ENCODE peak calls at places on chromosomes 11 and 22, in nine cellular contexts. One of them, this sample, is unnamed.
A peak's percentile ranks its signal among the peaks of the same experiment; 100 is the strongest.

GRCh38 chr11:97909544-97910394 is 1111.0 kb upstream of the CNTN5 start:
- DNase-seq in anterior cingulate cortex: no peak
- DNase-seq in NCI-H1417: peak; percentile 15
- DNase-seq in stimulated activated naive CD8-positive, alpha-beta T cell treated with anti-CD3 and anti-CD28 coated beads, Interleukin-15, Interleukin-2, amounts not matched to agents 100 U/mL and 50 U/mL, for 24 hours: no peak
- DNase-seq in ACHN: no peak
- DNase-seq in activated CD8-positive, alpha-beta memory T cell treated with anti-CD3 and anti-CD28 coated beads, Interleukin-2, amount 50 U/mL, for 48 hours: no peak
- DNase-seq in NAMALWA: no peak
- DNase-seq in body of pancreas: no peak
- DNase-seq in stimulated activated CD4-positive, alpha-beta T cell treated with anti-CD3 and anti-CD28 coated beads, Interleukin-1b, Interleukin-23, amount 100 ng/mL, for 24 hours: no peak
- DNase-seq in this sample: no peak

GRCh38 chr22:50507421-50507990 is at the start of gene LMF2:
- DNase-seq in anterior cingulate cortex: peak; percentile 97
- DNase-seq in NCI-H1417: no peak
- DNase-seq in stimulated activated naive CD8-positive, alpha-beta T cell treated with anti-CD3 and anti-CD28 coated beads, Interleukin-15, Interleukin-2, amounts not matched to agents 100 U/mL and 50 U/mL, for 24 hours: peak; percentile 96
- DNase-seq in ACHN: peak; percentile 69
- DNase-seq in activated CD8-positive, alpha-beta memory T cell treated with anti-CD3 and anti-CD28 coated beads, Interleukin-2, amount 50 U/mL, for 48 hours: peak; percentile 96
- DNase-seq in NAMALWA: peak; percentile 86
- DNase-seq in body of pancreas: peak; percentile 94
- DNase-seq in stimulated activated CD4-positive, alpha-beta T cell treated with anti-CD3 and anti-CD28 coated beads, Interleukin-1b, Interleukin-23, amount 100 ng/mL, for 24 hours: peak; percentile 96
- DNase-seq in this sample: peak; percentile 83

GRCh38 chr11:118264568-118265470 is 722 bp upstream of the MPZL2 start:
- DNase-seq in anterior cingulate cortex: no peak
- DNase-seq in NCI-H1417: no peak
- DNase-seq in stimulated activated naive CD8-positive, alpha-beta T cell treated with anti-CD3 and anti-CD28 coated beads, Interleukin-15, Interleukin-2, amounts not matched to agents 100 U/mL and 50 U/mL, for 24 hours: no peak
- DNase-seq in ACHN: peak; percentile 45
- DNase-seq in activated CD8-positive, alpha-beta memory T cell treated with anti-CD3 and anti-CD28 coated beads, Interleukin-2, amount 50 U/mL, for 48 hours: no peak
- DNase-seq in NAMALWA: no peak
- DNase-seq in body of pancreas: no peak
- DNase-seq in stimulated activated CD4-positive, alpha-beta T cell treated with anti-CD3 and anti-CD28 coated beads, Interleukin-1b, Interleukin-23, amount 100 ng/mL, for 24 hours: no peak
- DNase-seq in this sample: no peak

GRCh38 chr11:6328321-6328720 is 8.0 kb upstream of the CAVIN3 start:
- DNase-seq in anterior cingulate cortex: no peak
- DNase-seq in NCI-H1417: no peak
- DNase-seq in stimulated activated naive CD8-positive, alpha-beta T cell treated with anti-CD3 and anti-CD28 coated beads, Interleukin-15, Interleukin-2, amounts not matched to agents 100 U/mL and 50 U/mL, for 24 hours: no peak
- DNase-seq in ACHN: no peak
- DNase-seq in activated CD8-positive, alpha-beta memory T cell treated with anti-CD3 and anti-CD28 coated beads, Interleukin-2, amount 50 U/mL, for 48 hours: no peak
- DNase-seq in NAMALWA: no peak
- DNase-seq in body of pancreas: no peak
- DNase-seq in stimulated activated CD4-positive, alpha-beta T cell treated with anti-CD3 and anti-CD28 coated beads, Interleukin-1b, Interleukin-23, amount 100 ng/mL, for 24 hours: no peak
- DNase-seq in this sample: no peak

GRCh38 chr11:31813242-31813960 is 2.3 kb upstream of the PAX6 start:
- DNase-seq in anterior cingulate cortex: peak; percentile 36
- DNase-seq in NCI-H1417: peak; percentile 59
- DNase-seq in stimulated activated naive CD8-positive, alpha-beta T cell treated with anti-CD3 and anti-CD28 coated beads, Interleukin-15, Interleukin-2, amounts not matched to agents 100 U/mL and 50 U/mL, for 24 hours: no peak
- DNase-seq in ACHN: peak; percentile 39
- DNase-seq in activated CD8-positive, alpha-beta memory T cell treated with anti-CD3 and anti-CD28 coated beads, Interleukin-2, amount 50 U/mL, for 48 hours: no peak
- DNase-seq in NAMALWA: no peak
- DNase-seq in body of pancreas: no peak
- DNase-seq in stimulated activated CD4-positive, alpha-beta T cell treated with anti-CD3 and anti-CD28 coated beads, Interleukin-1b, Interleukin-23, amount 100 ng/mL, for 24 hours: no peak
- DNase-seq in this sample: no peak

GRCh38 chr11:40619631-40620030 is 839.8 kb downstream of the LRRC4C start:
- DNase-seq in anterior cingulate cortex: no peak
- DNase-seq in NCI-H1417: no peak
- DNase-seq in stimulated activated naive CD8-positive, alpha-beta T cell treated with anti-CD3 and anti-CD28 coated beads, Interleukin-15, Interleukin-2, amounts not matched to agents 100 U/mL and 50 U/mL, for 24 hours: no peak
- DNase-seq in ACHN: no peak
- DNase-seq in activated CD8-positive, alpha-beta memory T cell treated with anti-CD3 and anti-CD28 coated beads, Interleukin-2, amount 50 U/mL, for 48 hours: no peak
- DNase-seq in NAMALWA: no peak
- DNase-seq in body of pancreas: no peak
- DNase-seq in stimulated activated CD4-positive, alpha-beta T cell treated with anti-CD3 and anti-CD28 coated beads, Interleukin-1b, Interleukin-23, amount 100 ng/mL, for 24 hours: no peak
- DNase-seq in this sample: no peak

GRCh38 chr11:84173078-84173477 is 886.9 kb upstream of the CCDC90B start:
- DNase-seq in anterior cingulate cortex: no peak
- DNase-seq in NCI-H1417: no peak
- DNase-seq in stimulated activated naive CD8-positive, alpha-beta T cell treated with anti-CD3 and anti-CD28 coated beads, Interleukin-15, Interleukin-2, amounts not matched to agents 100 U/mL and 50 U/mL, for 24 hours: no peak
- DNase-seq in ACHN: no peak
- DNase-seq in activated CD8-positive, alpha-beta memory T cell treated with anti-CD3 and anti-CD28 coated beads, Interleukin-2, amount 50 U/mL, for 48 hours: no peak
- DNase-seq in NAMALWA: no peak
- DNase-seq in body of pancreas: no peak
- DNase-seq in stimulated activated CD4-positive, alpha-beta T cell treated with anti-CD3 and anti-CD28 coated beads, Interleukin-1b, Interleukin-23, amount 100 ng/mL, for 24 hours: no peak
- DNase-seq in this sample: no peak

GRCh38 chr11:114774599-114775365 is 96.5 kb downstream of the NXPE2 start:
- DNase-seq in anterior cingulate cortex: peak; percentile 31
- DNase-seq in NCI-H1417: peak; percentile 84
- DNase-seq in stimulated activated naive CD8-positive, alpha-beta T cell treated with anti-CD3 and anti-CD28 coated beads, Interleukin-15, Interleukin-2, amounts not matched to agents 100 U/mL and 50 U/mL, for 24 hours: no peak
- DNase-seq in ACHN: peak; percentile 59
- DNase-seq in activated CD8-positive, alpha-beta memory T cell treated with anti-CD3 and anti-CD28 coated beads, Interleukin-2, amount 50 U/mL, for 48 hours: no peak
- DNase-seq in NAMALWA: peak; percentile 58
- DNase-seq in body of pancreas: no peak
- DNase-seq in stimulated activated CD4-positive, alpha-beta T cell treated with anti-CD3 and anti-CD28 coated beads, Interleukin-1b, Interleukin-23, amount 100 ng/mL, for 24 hours: no peak
- DNase-seq in this sample: no peak

GRCh38 chr22:42271191-42271813 is 849 bp upstream of the TCF20 start:
- DNase-seq in anterior cingulate cortex: no peak
- DNase-seq in NCI-H1417: no peak
- DNase-seq in stimulated activated naive CD8-positive, alpha-beta T cell treated with anti-CD3 and anti-CD28 coated beads, Interleukin-15, Interleukin-2, amounts not matched to agents 100 U/mL and 50 U/mL, for 24 hours: no peak
- DNase-seq in ACHN: no peak
- DNase-seq in activated CD8-positive, alpha-beta memory T cell treated with anti-CD3 and anti-CD28 coated beads, Interleukin-2, amount 50 U/mL, for 48 hours: no peak
- DNase-seq in NAMALWA: no peak
- DNase-seq in body of pancreas: no peak
- DNase-seq in stimulated activated CD4-positive, alpha-beta T cell treated with anti-CD3 and anti-CD28 coated beads, Interleukin-1b, Interleukin-23, amount 100 ng/mL, for 24 hours: no peak
- DNase-seq in this sample: no peak

GRCh38 chr22:38879102-38879729 is 7.2 kb upstream of the CBX6 start:
- DNase-seq in anterior cingulate cortex: no peak
- DNase-seq in NCI-H1417: no peak
- DNase-seq in stimulated activated naive CD8-positive, alpha-beta T cell treated with anti-CD3 and anti-CD28 coated beads, Interleukin-15, Interleukin-2, amounts not matched to agents 100 U/mL and 50 U/mL, for 24 hours: no peak
- DNase-seq in ACHN: peak; percentile 22
- DNase-seq in activated CD8-positive, alpha-beta memory T cell treated with anti-CD3 and anti-CD28 coated beads, Interleukin-2, amount 50 U/mL, for 48 hours: no peak
- DNase-seq in NAMALWA: no peak
- DNase-seq in body of pancreas: no peak
- DNase-seq in stimulated activated CD4-positive, alpha-beta T cell treated with anti-CD3 and anti-CD28 coated beads, Interleukin-1b, Interleukin-23, amount 100 ng/mL, for 24 hours: no peak
- DNase-seq in this sample: no peak

GRCh38 chr22:38788016-38788415 is 5.9 kb downstream of the DNAL4 start:
- DNase-seq in anterior cingulate cortex: no peak
- DNase-seq in NCI-H1417: no peak
- DNase-seq in stimulated activated naive CD8-positive, alpha-beta T cell treated with anti-CD3 and anti-CD28 coated beads, Interleukin-15, Interleukin-2, amounts not matched to agents 100 U/mL and 50 U/mL, for 24 hours: no peak
- DNase-seq in ACHN: no peak
- DNase-seq in activated CD8-positive, alpha-beta memory T cell treated with anti-CD3 and anti-CD28 coated beads, Interleukin-2, amount 50 U/mL, for 48 hours: no peak
- DNase-seq in NAMALWA: no peak
- DNase-seq in body of pancreas: no peak
- DNase-seq in stimulated activated CD4-positive, alpha-beta T cell treated with anti-CD3 and anti-CD28 coated beads, Interleukin-1b, Interleukin-23, amount 100 ng/mL, for 24 hours: no peak
- DNase-seq in this sample: no peak

GRCh38 chr22:47072642-47072967 is 310.2 kb downstream of the TBC1D22A start:
- DNase-seq in anterior cingulate cortex: no peak
- DNase-seq in NCI-H1417: no peak
- DNase-seq in stimulated activated naive CD8-positive, alpha-beta T cell treated with anti-CD3 and anti-CD28 coated beads, Interleukin-15, Interleukin-2, amounts not matched to agents 100 U/mL and 50 U/mL, for 24 hours: no peak
- DNase-seq in ACHN: no peak
- DNase-seq in activated CD8-positive, alpha-beta memory T cell treated with anti-CD3 and anti-CD28 coated beads, Interleukin-2, amount 50 U/mL, for 48 hours: no peak
- DNase-seq in NAMALWA: no peak
- DNase-seq in body of pancreas: no peak
- DNase-seq in stimulated activated CD4-positive, alpha-beta T cell treated with anti-CD3 and anti-CD28 coated beads, Interleukin-1b, Interleukin-23, amount 100 ng/mL, for 24 hours: no peak
- DNase-seq in this sample: no peak

GRCh38 chr11:132576706-132577105 is 955.6 kb downstream of the OPCML start:
- DNase-seq in anterior cingulate cortex: no peak
- DNase-seq in NCI-H1417: no peak
- DNase-seq in stimulated activated naive CD8-positive, alpha-beta T cell treated with anti-CD3 and anti-CD28 coated beads, Interleukin-15, Interleukin-2, amounts not matched to agents 100 U/mL and 50 U/mL, for 24 hours: no peak
- DNase-seq in ACHN: peak; percentile 82
- DNase-seq in activated CD8-positive, alpha-beta memory T cell treated with anti-CD3 and anti-CD28 coated beads, Interleukin-2, amount 50 U/mL, for 48 hours: no peak
- DNase-seq in NAMALWA: no peak
- DNase-seq in body of pancreas: no peak
- DNase-seq in stimulated activated CD4-positive, alpha-beta T cell treated with anti-CD3 and anti-CD28 coated beads, Interleukin-1b, Interleukin-23, amount 100 ng/mL, for 24 hours: no peak
- DNase-seq in this sample: no peak

GRCh38 chr11:62383822-62384221 is 35.0 kb upstream of the SCGB1A1 start:
- DNase-seq in anterior cingulate cortex: no peak
- DNase-seq in NCI-H1417: peak; percentile 28
- DNase-seq in stimulated activated naive CD8-positive, alpha-beta T cell treated with anti-CD3 and anti-CD28 coated beads, Interleukin-15, Interleukin-2, amounts not matched to agents 100 U/mL and 50 U/mL, for 24 hours: no peak
- DNase-seq in ACHN: no peak
- DNase-seq in activated CD8-positive, alpha-beta memory T cell treated with anti-CD3 and anti-CD28 coated beads, Interleukin-2, amount 50 U/mL, for 48 hours: no peak
- DNase-seq in NAMALWA: no peak
- DNase-seq in body of pancreas: no peak
- DNase-seq in stimulated activated CD4-positive, alpha-beta T cell treated with anti-CD3 and anti-CD28 coated beads, Interleukin-1b, Interleukin-23, amount 100 ng/mL, for 24 hours: no peak
- DNase-seq in this sample: no peak

GRCh38 chr11:33690290-33691050 is 10.2 kb downstream of the C11orf91 start:
- DNase-seq in anterior cingulate cortex: peak; percentile 51
- DNase-seq in NCI-H1417: no peak
- DNase-seq in stimulated activated naive CD8-positive, alpha-beta T cell treated with anti-CD3 and anti-CD28 coated beads, Interleukin-15, Interleukin-2, amounts not matched to agents 100 U/mL and 50 U/mL, for 24 hours: no peak
- DNase-seq in ACHN: peak; percentile 88
- DNase-seq in activated CD8-positive, alpha-beta memory T cell treated with anti-CD3 and anti-CD28 coated beads, Interleukin-2, amount 50 U/mL, for 48 hours: no peak
- DNase-seq in NAMALWA: no peak
- DNase-seq in body of pancreas: peak; percentile 50
- DNase-seq in stimulated activated CD4-positive, alpha-beta T cell treated with anti-CD3 and anti-CD28 coated beads, Interleukin-1b, Interleukin-23, amount 100 ng/mL, for 24 hours: no peak
- DNase-seq in this sample: peak; percentile 57

GRCh38 chr22:23064381-23065068 is 5.8 kb upstream of the GNAZ start:
- DNase-seq in anterior cingulate cortex: no peak
- DNase-seq in NCI-H1417: no peak
- DNase-seq in stimulated activated naive CD8-positive, alpha-beta T cell treated with anti-CD3 and anti-CD28 coated beads, Interleukin-15, Interleukin-2, amounts not matched to agents 100 U/mL and 50 U/mL, for 24 hours: no peak
- DNase-seq in ACHN: no peak
- DNase-seq in activated CD8-positive, alpha-beta memory T cell treated with anti-CD3 and anti-CD28 coated beads, Interleukin-2, amount 50 U/mL, for 48 hours: peak; percentile 46
- DNase-seq in NAMALWA: no peak
- DNase-seq in body of pancreas: no peak
- DNase-seq in stimulated activated CD4-positive, alpha-beta T cell treated with anti-CD3 and anti-CD28 coated beads, Interleukin-1b, Interleukin-23, amount 100 ng/mL, for 24 hours: no peak
- DNase-seq in this sample: no peak

GRCh38 chr11:133901316-133901715 is 55.5 kb downstream of the IGSF9B start:
- DNase-seq in anterior cingulate cortex: no peak
- DNase-seq in NCI-H1417: no peak
- DNase-seq in stimulated activated naive CD8-positive, alpha-beta T cell treated with anti-CD3 and anti-CD28 coated beads, Interleukin-15, Interleukin-2, amounts not matched to agents 100 U/mL and 50 U/mL, for 24 hours: no peak
- DNase-seq in ACHN: no peak
- DNase-seq in activated CD8-positive, alpha-beta memory T cell treated with anti-CD3 and anti-CD28 coated beads, Interleukin-2, amount 50 U/mL, for 48 hours: no peak
- DNase-seq in NAMALWA: no peak
- DNase-seq in body of pancreas: no peak
- DNase-seq in stimulated activated CD4-positive, alpha-beta T cell treated with anti-CD3 and anti-CD28 coated beads, Interleukin-1b, Interleukin-23, amount 100 ng/mL, for 24 hours: no peak
- DNase-seq in this sample: no peak

GRCh38 chr11:17932472-17932871 is 80.4 kb downstream of the SERGEF start:
- DNase-seq in anterior cingulate cortex: no peak
- DNase-seq in NCI-H1417: no peak
- DNase-seq in stimulated activated naive CD8-positive, alpha-beta T cell treated with anti-CD3 and anti-CD28 coated beads, Interleukin-15, Interleukin-2, amounts not matched to agents 100 U/mL and 50 U/mL, for 24 hours: no peak
- DNase-seq in ACHN: no peak
- DNase-seq in activated CD8-positive, alpha-beta memory T cell treated with anti-CD3 and anti-CD28 coated beads, Interleukin-2, amount 50 U/mL, for 48 hours: no peak
- DNase-seq in NAMALWA: no peak
- DNase-seq in body of pancreas: no peak
- DNase-seq in stimulated activated CD4-positive, alpha-beta T cell treated with anti-CD3 and anti-CD28 coated beads, Interleukin-1b, Interleukin-23, amount 100 ng/mL, for 24 hours: no peak
- DNase-seq in this sample: no peak

GRCh38 chr22:27668828-27669797 is 132.4 kb downstream of the MN1 start:
- DNase-seq in anterior cingulate cortex: no peak
- DNase-seq in NCI-H1417: no peak
- DNase-seq in stimulated activated naive CD8-positive, alpha-beta T cell treated with anti-CD3 and anti-CD28 coated beads, Interleukin-15, Interleukin-2, amounts not matched to agents 100 U/mL and 50 U/mL, for 24 hours: peak; percentile 11
- DNase-seq in ACHN: no peak
- DNase-seq in activated CD8-positive, alpha-beta memory T cell treated with anti-CD3 and anti-CD28 coated beads, Interleukin-2, amount 50 U/mL, for 48 hours: no peak
- DNase-seq in NAMALWA: peak; percentile 9
- DNase-seq in body of pancreas: peak; percentile 36
- DNase-seq in stimulated activated CD4-positive, alpha-beta T cell treated with anti-CD3 and anti-CD28 coated beads, Interleukin-1b, Interleukin-23, amount 100 ng/mL, for 24 hours: no peak
- DNase-seq in this sample: no peak

GRCh38 chr11:58444285-58444684 is 2.2 kb upstream of the OR5B12 start:
- DNase-seq in anterior cingulate cortex: no peak
- DNase-seq in NCI-H1417: no peak
- DNase-seq in stimulated activated naive CD8-positive, alpha-beta T cell treated with anti-CD3 and anti-CD28 coated beads, Interleukin-15, Interleukin-2, amounts not matched to agents 100 U/mL and 50 U/mL, for 24 hours: no peak
- DNase-seq in ACHN: no peak
- DNase-seq in activated CD8-positive, alpha-beta memory T cell treated with anti-CD3 and anti-CD28 coated beads, Interleukin-2, amount 50 U/mL, for 48 hours: no peak
- DNase-seq in NAMALWA: no peak
- DNase-seq in body of pancreas: no peak
- DNase-seq in stimulated activated CD4-positive, alpha-beta T cell treated with anti-CD3 and anti-CD28 coated beads, Interleukin-1b, Interleukin-23, amount 100 ng/mL, for 24 hours: no peak
- DNase-seq in this sample: no peak

GRCh38 chr22:36379593-36380361 is 8.0 kb downstream of the MYH9 start:
- DNase-seq in anterior cingulate cortex: no peak
- DNase-seq in NCI-H1417: no peak
- DNase-seq in stimulated activated naive CD8-positive, alpha-beta T cell treated with anti-CD3 and anti-CD28 coated beads, Interleukin-15, Interleukin-2, amounts not matched to agents 100 U/mL and 50 U/mL, for 24 hours: no peak
- DNase-seq in ACHN: peak; percentile 10
- DNase-seq in activated CD8-positive, alpha-beta memory T cell treated with anti-CD3 and anti-CD28 coated beads, Interleukin-2, amount 50 U/mL, for 48 hours: peak; percentile 72
- DNase-seq in NAMALWA: no peak
- DNase-seq in body of pancreas: peak; percentile 57
- DNase-seq in stimulated activated CD4-positive, alpha-beta T cell treated with anti-CD3 and anti-CD28 coated beads, Interleukin-1b, Interleukin-23, amount 100 ng/mL, for 24 hours: no peak
- DNase-seq in this sample: no peak

GRCh38 chr11:76395296-76395695 is 14.2 kb downstream of the GVQW3 start:
- DNase-seq in anterior cingulate cortex: no peak
- DNase-seq in NCI-H1417: no peak
- DNase-seq in stimulated activated naive CD8-positive, alpha-beta T cell treated with anti-CD3 and anti-CD28 coated beads, Interleukin-15, Interleukin-2, amounts not matched to agents 100 U/mL and 50 U/mL, for 24 hours: no peak
- DNase-seq in ACHN: no peak
- DNase-seq in activated CD8-positive, alpha-beta memory T cell treated with anti-CD3 and anti-CD28 coated beads, Interleukin-2, amount 50 U/mL, for 48 hours: no peak
- DNase-seq in NAMALWA: no peak
- DNase-seq in body of pancreas: no peak
- DNase-seq in stimulated activated CD4-positive, alpha-beta T cell treated with anti-CD3 and anti-CD28 coated beads, Interleukin-1b, Interleukin-23, amount 100 ng/mL, for 24 hours: no peak
- DNase-seq in this sample: no peak

GRCh38 chr22:39933741-39934140 is 26.5 kb upstream of the TMA7B start:
- DNase-seq in anterior cingulate cortex: no peak
- DNase-seq in NCI-H1417: no peak
- DNase-seq in stimulated activated naive CD8-positive, alpha-beta T cell treated with anti-CD3 and anti-CD28 coated beads, Interleukin-15, Interleukin-2, amounts not matched to agents 100 U/mL and 50 U/mL, for 24 hours: peak; percentile 17
- DNase-seq in ACHN: no peak
- DNase-seq in activated CD8-positive, alpha-beta memory T cell treated with anti-CD3 and anti-CD28 coated beads, Interleukin-2, amount 50 U/mL, for 48 hours: no peak
- DNase-seq in NAMALWA: no peak
- DNase-seq in body of pancreas: no peak
- DNase-seq in stimulated activated CD4-positive, alpha-beta T cell treated with anti-CD3 and anti-CD28 coated beads, Interleukin-1b, Interleukin-23, amount 100 ng/mL, for 24 hours: no peak
- DNase-seq in this sample: no peak

GRCh38 chr11:108368134-108368533 is 99.2 kb downstream of the C11orf65 start:
- DNase-seq in anterior cingulate cortex: no peak
- DNase-seq in NCI-H1417: no peak
- DNase-seq in stimulated activated naive CD8-positive, alpha-beta T cell treated with anti-CD3 and anti-CD28 coated beads, Interleukin-15, Interleukin-2, amounts not matched to agents 100 U/mL and 50 U/mL, for 24 hours: no peak
- DNase-seq in ACHN: no peak
- DNase-seq in activated CD8-positive, alpha-beta memory T cell treated with anti-CD3 and anti-CD28 coated beads, Interleukin-2, amount 50 U/mL, for 48 hours: no peak
- DNase-seq in NAMALWA: no peak
- DNase-seq in body of pancreas: no peak
- DNase-seq in stimulated activated CD4-positive, alpha-beta T cell treated with anti-CD3 and anti-CD28 coated beads, Interleukin-1b, Interleukin-23, amount 100 ng/mL, for 24 hours: no peak
- DNase-seq in this sample: no peak

GRCh38 chr11:46006418-46007070 is 84.1 kb downstream of the LARGE2 start:
- DNase-seq in anterior cingulate cortex: no peak
- DNase-seq in NCI-H1417: peak; percentile 88
- DNase-seq in stimulated activated naive CD8-positive, alpha-beta T cell treated with anti-CD3 and anti-CD28 coated beads, Interleukin-15, Interleukin-2, amounts not matched to agents 100 U/mL and 50 U/mL, for 24 hours: no peak
- DNase-seq in ACHN: peak; percentile 69
- DNase-seq in activated CD8-positive, alpha-beta memory T cell treated with anti-CD3 and anti-CD28 coated beads, Interleukin-2, amount 50 U/mL, for 48 hours: no peak
- DNase-seq in NAMALWA: peak; percentile 87
- DNase-seq in body of pancreas: peak; percentile 35
- DNase-seq in stimulated activated CD4-positive, alpha-beta T cell treated with anti-CD3 and anti-CD28 coated beads, Interleukin-1b, Interleukin-23, amount 100 ng/mL, for 24 hours: no peak
- DNase-seq in this sample: peak; percentile 78

GRCh38 chr11:34168642-34169051 is 63.2 kb downstream of the NAT10 start:
- DNase-seq in anterior cingulate cortex: no peak
- DNase-seq in NCI-H1417: no peak
- DNase-seq in stimulated activated naive CD8-positive, alpha-beta T cell treated with anti-CD3 and anti-CD28 coated beads, Interleukin-15, Interleukin-2, amounts not matched to agents 100 U/mL and 50 U/mL, for 24 hours: no peak
- DNase-seq in ACHN: no peak
- DNase-seq in activated CD8-positive, alpha-beta memory T cell treated with anti-CD3 and anti-CD28 coated beads, Interleukin-2, amount 50 U/mL, for 48 hours: no peak
- DNase-seq in NAMALWA: no peak
- DNase-seq in body of pancreas: no peak
- DNase-seq in stimulated activated CD4-positive, alpha-beta T cell treated with anti-CD3 and anti-CD28 coated beads, Interleukin-1b, Interleukin-23, amount 100 ng/mL, for 24 hours: no peak
- DNase-seq in this sample: no peak

GRCh38 chr11:2902784-2903671 is 17.5 kb upstream of the CDKN1C start:
- DNase-seq in anterior cingulate cortex: no peak
- DNase-seq in NCI-H1417: peak; percentile 20
- DNase-seq in stimulated activated naive CD8-positive, alpha-beta T cell treated with anti-CD3 and anti-CD28 coated beads, Interleukin-15, Interleukin-2, amounts not matched to agents 100 U/mL and 50 U/mL, for 24 hours: no peak
- DNase-seq in ACHN: peak; percentile 44
- DNase-seq in activated CD8-positive, alpha-beta memory T cell treated with anti-CD3 and anti-CD28 coated beads, Interleukin-2, amount 50 U/mL, for 48 hours: no peak
- DNase-seq in NAMALWA: no peak
- DNase-seq in body of pancreas: peak; percentile 70
- DNase-seq in stimulated activated CD4-positive, alpha-beta T cell treated with anti-CD3 and anti-CD28 coated beads, Interleukin-1b, Interleukin-23, amount 100 ng/mL, for 24 hours: no peak
- DNase-seq in this sample: no peak

GRCh38 chr11:68670208-68670992 is 13.9 kb upstream of the GAL start:
- DNase-seq in anterior cingulate cortex: no peak
- DNase-seq in NCI-H1417: no peak
- DNase-seq in stimulated activated naive CD8-positive, alpha-beta T cell treated with anti-CD3 and anti-CD28 coated beads, Interleukin-15, Interleukin-2, amounts not matched to agents 100 U/mL and 50 U/mL, for 24 hours: no peak
- DNase-seq in ACHN: no peak
- DNase-seq in activated CD8-positive, alpha-beta memory T cell treated with anti-CD3 and anti-CD28 coated beads, Interleukin-2, amount 50 U/mL, for 48 hours: no peak
- DNase-seq in NAMALWA: no peak
- DNase-seq in body of pancreas: no peak
- DNase-seq in stimulated activated CD4-positive, alpha-beta T cell treated with anti-CD3 and anti-CD28 coated beads, Interleukin-1b, Interleukin-23, amount 100 ng/mL, for 24 hours: no peak
- DNase-seq in this sample: no peak

GRCh38 chr11:110077866-110078325 is 15.3 kb upstream of the ZC3H12C start:
- DNase-seq in anterior cingulate cortex: no peak
- DNase-seq in NCI-H1417: no peak
- DNase-seq in stimulated activated naive CD8-positive, alpha-beta T cell treated with anti-CD3 and anti-CD28 coated beads, Interleukin-15, Interleukin-2, amounts not matched to agents 100 U/mL and 50 U/mL, for 24 hours: peak; percentile 25
- DNase-seq in ACHN: peak; percentile 24
- DNase-seq in activated CD8-positive, alpha-beta memory T cell treated with anti-CD3 and anti-CD28 coated beads, Interleukin-2, amount 50 U/mL, for 48 hours: no peak
- DNase-seq in NAMALWA: no peak
- DNase-seq in body of pancreas: no peak
- DNase-seq in stimulated activated CD4-positive, alpha-beta T cell treated with anti-CD3 and anti-CD28 coated beads, Interleukin-1b, Interleukin-23, amount 100 ng/mL, for 24 hours: no peak
- DNase-seq in this sample: no peak

This sample was measured in tibial nerve.